ENCODE peak calls at places on chromosomes 11 and 22, in ten cellular contexts. C is stimulated activated CD4-positive, alpha-beta T cell treated with anti-CD3 and anti-CD28 coated beads, Interleukin-15, amount 100 ng/mL, for 24 hours; H is cardiac septum; Y is ELR; Z is spleen; I is nucleus accumbens; S is T follicular helper cell; M is activated CD4-positive, alpha-beta T cell treated with anti-CD3 and anti-CD28 coated beads, Interleukin-2, amount 10 ng/mL, durations not matched to agents 7 days and 5 days; V is coronary artery; G is cardiac fibroblast. R is an unnamed sample.

GRCh38 chr11:104668797-104669463 is 229.3 kb downstream of the CASP12 start:
- DNase-seq in C (no peak), H (no peak), Y (peak), Z (no peak), I (no peak), S (no peak), M (no peak), V (no peak), G (peak), R (no peak)

GRCh38 chr22:50739894-50740293 is 1.9 kb downstream of the ACR start:
- DNase-seq in C (no peak), H (no peak), Y (no peak), Z (peak), I (no peak), S (no peak), M (peak), V (no peak), G (no peak), R (no peak)

GRCh38 chr22:32660292-32660691 is 141.2 kb upstream of the TIMP3 start:
- DNase-seq in C (peak), H (no peak), Y (peak), Z (no peak), I (no peak), S (peak), M (peak), V (no peak), G (peak), R (peak)

GRCh38 chr22:37415210-37415609 is 12.1 kb downstream of the ELFN2 start:
- DNase-seq in C (no peak), H (no peak), Y (no peak), Z (no peak), I (no peak), S (no peak), M (no peak), V (no peak), G (no peak), R (no peak)

GRCh38 chr11:38456371-38456770 is 1858.3 kb upstream of the RAG2 start:
- DNase-seq in C (no peak), H (no peak), Y (no peak), Z (no peak), I (no peak), S (no peak), M (no peak), V (no peak), G (no peak), R (no peak)

GRCh38 chr11:12902784-12903491 is 106.2 kb upstream of the RASSF10 start:
- DNase-seq in C (no peak), H (no peak), Y (no peak), Z (no peak), I (no peak), S (no peak), M (no peak), V (no peak), G (no peak), R (no peak)

GRCh38 chr22:19499880-19500242 is 20.1 kb downstream of the CDC45 start:
- DNase-seq in C (no peak), H (no peak), Y (no peak), Z (no peak), I (no peak), S (no peak), M (no peak), V (no peak), G (no peak), R (no peak)

GRCh38 chr11:9688716-9689511 is 25.0 kb downstream of the SWAP70 start:
- DNase-seq in C (peak), H (no peak), Y (peak), Z (no peak), I (peak), S (no peak), M (no peak), V (no peak), G (peak), R (peak)

GRCh38 chr11:34816698-34817213 is 99.4 kb downstream of the APIP start:
- DNase-seq in C (no peak), H (no peak), Y (no peak), Z (no peak), I (no peak), S (no peak), M (no peak), V (no peak), G (no peak), R (no peak)